ENCODE peak calls at places on chromosomes 11 and 22, in four cellular contexts. B is stomach, W is epithelial cell of prostate, H is neuronal stem cell. T is an unnamed sample.

GRCh38 chr11:128235446-128235845 is 351.9 kb downstream of the ETS1 start:
- DNase-seq in B (no peak), W (no peak), H (no peak), T (no peak)

GRCh38 chr22:44410396-44411056 is 87.5 kb downstream of the RTL6 start:
- DNase-seq in B (peak; percentile 62), W (no peak), H (no peak), T (peak; percentile 72)

GRCh38 chr11:47179655-47179991 is 2.9 kb upstream of the ARFGAP2 start:
- DNase-seq in B (peak; percentile 40), W (no peak), H (peak; percentile 32), T (no peak)

GRCh38 chr11:28822596-28822995 is 714.4 kb downstream of the METTL15 start:
- DNase-seq in B (no peak), W (no peak), H (no peak), T (no peak)

GRCh38 chr22:41923595-41924276 is 2.9 kb downstream of the TNFRSF13C start:
- DNase-seq in B (no peak), W (no peak), H (no peak), T (no peak)

GRCh38 chr11:113488931-113489351 is 13.7 kb upstream of the DRD2 start:
- DNase-seq in B (no peak), W (no peak), H (no peak), T (no peak)

GRCh38 chr22:47071812-47072641 is 309.6 kb downstream of the TBC1D22A start:
- DNase-seq in B (no peak), W (no peak), H (no peak), T (no peak)

GRCh38 chr11:97140885-97141494 is 751.2 kb downstream of the JRKL start:
- DNase-seq in B (no peak), W (no peak), H (peak; percentile 17), T (no peak)

GRCh38 chr11:33695051-33695566 is 5.5 kb downstream of the C11orf91 start:
- DNase-seq in B (peak; percentile 82), W (no peak), H (no peak), T (peak; percentile 36)

GRCh38 chr11:73242291-73243092 is 24.4 kb downstream of the P2RY2 start:
- DNase-seq in B (peak; percentile 82), W (no peak), H (peak; percentile 78), T (peak; percentile 81)

GRCh38 chr22:36355362-36355761 is 32.4 kb downstream of the MYH9 start:
- DNase-seq in B (no peak), W (no peak), H (no peak), T (no peak)

GRCh38 chr22:23392420-23393121 is 187.5 kb downstream of the IGLL1 start:
- DNase-seq in B (no peak), W (no peak), H (no peak), T (peak; percentile 59)

GRCh38 chr22:32649515-32650200 is 151.8 kb upstream of the TIMP3 start:
- DNase-seq in B (no peak), W (no peak), H (no peak), T (no peak)

GRCh38 chr22:22835892-22836291 is 51.7 kb upstream of the IGLL5 start:
- DNase-seq in B (no peak), W (no peak), H (no peak), T (no peak)

GRCh38 chr11:19660076-19660475 is 52.6 kb upstream of the NAV2 start:
- DNase-seq in B (no peak), W (peak; percentile 74), H (no peak), T (peak; percentile 36)

GRCh38 chr11:130638624-130639023 is 190.2 kb downstream of the ADAMTS15 start:
- DNase-seq in B (no peak), W (no peak), H (no peak), T (no peak)

GRCh38 chr11:90556612-90557011 is 333.8 kb upstream of the CHORDC1 start:
- DNase-seq in B (no peak), W (peak; percentile 39), H (no peak), T (no peak)

GRCh38 chr22:39175127-39176066 is 22.9 kb upstream of the CBX7 start:
- DNase-seq in B (no peak), W (no peak), H (no peak), T (no peak)

GRCh38 chr11:75949023-75949672 is 134.1 kb downstream of the UVRAG start:
- DNase-seq in B (no peak), W (no peak), H (no peak), T (no peak)

GRCh38 chr11:116454020-116454645 is 318.7 kb downstream of the BUD13 start:
- DNase-seq in B (peak; percentile 49), W (no peak), H (no peak), T (no peak)

GRCh38 chr22:37186228-37186996 is 1.6 kb downstream of the C1QTNF6 start:
- DNase-seq in B (no peak), W (no peak), H (no peak), T (no peak)

DNA sequence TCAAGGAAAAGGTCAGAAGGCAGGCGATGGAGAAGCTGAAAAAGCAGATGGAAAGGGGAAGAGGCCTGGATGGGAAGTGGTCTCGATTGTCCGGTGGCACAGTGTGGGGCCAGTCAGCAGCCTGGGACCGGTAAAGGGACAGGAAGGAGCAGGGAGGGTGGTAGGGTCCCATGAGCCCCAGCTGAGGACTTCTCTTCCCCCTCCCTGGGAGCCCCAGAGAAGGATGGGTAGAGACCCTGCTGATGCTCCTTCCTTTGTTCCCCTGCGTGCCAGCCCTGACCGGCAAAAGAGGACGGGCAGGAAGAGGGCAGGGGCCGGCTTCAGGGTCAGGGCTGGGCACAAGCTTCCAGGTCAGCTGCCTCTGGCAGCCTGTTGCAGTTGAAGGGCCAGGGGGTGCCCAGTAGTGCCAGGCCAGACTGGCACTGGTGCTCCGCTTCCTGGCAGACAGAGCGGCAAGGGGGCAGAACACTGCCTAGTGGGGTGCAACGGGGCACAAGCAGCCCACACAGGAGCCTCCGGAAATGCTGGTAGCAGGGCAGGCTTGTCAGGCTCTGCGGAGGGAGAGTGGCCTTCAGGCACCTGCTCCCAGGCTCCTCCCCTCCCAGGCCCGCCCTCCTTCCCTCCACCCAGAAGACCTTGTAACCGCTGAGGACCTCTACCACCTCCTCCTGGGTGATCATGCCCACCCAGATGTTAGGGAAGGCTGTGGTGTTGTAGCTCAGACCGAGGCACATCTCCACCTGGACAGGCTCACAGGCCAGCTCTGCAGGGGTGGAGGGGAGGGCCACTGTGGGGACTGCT is 739 bp upstream of the C1QTNF5 start:
- DNase-seq in B (no peak), W (no peak), H (no peak), T (peak; percentile 60)
- H3K27ac ChIP-seq in B (peak overlapping the region; percentile 96), W (no peak overlapping the region), H (no peak overlapping the region), T (peak overlapping the region; percentile 93)

GRCh38 chr11:44746894-44747293 is 20.1 kb downstream of the TSPAN18 start:
- DNase-seq in B (no peak), W (no peak), H (no peak), T (no peak)

GRCh38 chr11:44748606-44749005 is 21.8 kb downstream of the TSPAN18 start:
- DNase-seq in B (no peak), W (no peak), H (no peak), T (no peak)

GRCh38 chr11:44749160-44749559 is 22.4 kb downstream of the TSPAN18 start:
- DNase-seq in B (no peak), W (no peak), H (no peak), T (no peak)

GRCh38 chr11:44747836-44748235 is 21.1 kb downstream of the TSPAN18 start:
- DNase-seq in B (no peak), W (no peak), H (no peak), T (no peak)

GRCh38 chr11:44747339-44747738 is 20.6 kb downstream of the TSPAN18 start:
- DNase-seq in B (no peak), W (no peak), H (no peak), T (no peak)
- H3K27ac ChIP-seq in B (peak overlapping the region; percentile 55), W (no peak overlapping the region), H (no peak overlapping the region), T (no peak overlapping the region)

GRCh38 chr11:3642071-3642951 is 519 bp upstream of the ART5 start:
- DNase-seq in B (peak; percentile 85), W (no peak), H (peak; percentile 92), T (peak; percentile 95)
- H3K27ac ChIP-seq in B (peak overlapping the region; percentile 63), W (no peak overlapping the region), H (peak overlapping the region; percentile 98), T (no peak overlapping the region)

GRCh38 chr11:489610-490185 is 17.3 kb downstream of the RNH1 start:
- DNase-seq in B (no peak), W (no peak), H (no peak), T (no peak)
- H3K27ac ChIP-seq in B (no peak overlapping the region), W (no peak overlapping the region), H (no peak overlapping the region), T (no peak overlapping the region)

DNA sequence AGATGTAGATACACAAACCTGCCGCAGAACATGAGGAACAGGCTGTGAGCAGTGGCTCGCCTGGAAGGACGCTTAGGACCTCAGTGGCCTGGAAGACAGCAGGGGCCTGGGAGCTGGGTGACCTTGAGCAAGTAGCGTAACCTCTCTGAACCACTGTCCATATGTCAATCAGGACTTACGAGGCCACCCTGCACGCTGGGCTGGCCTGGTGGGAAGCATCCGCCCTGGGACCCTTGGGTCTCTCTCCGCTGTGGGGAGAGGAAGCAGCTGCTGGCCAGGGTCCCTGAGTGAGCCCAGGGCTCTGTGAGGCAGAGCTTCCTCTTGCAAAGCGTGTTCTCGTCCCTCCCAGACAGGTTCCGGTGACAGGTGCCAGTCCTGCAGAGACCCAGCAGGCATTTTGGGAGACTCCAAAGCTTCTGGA is 14.0 kb upstream of the EHD1 start:
- DNase-seq in B (no peak), W (no peak), H (no peak), T (no peak)
- H3K27ac ChIP-seq in B (peak overlapping the region; percentile 84), W (no peak overlapping the region), H (no peak overlapping the region), T (no peak overlapping the region)